ENCODE peak calls at places on chromosome 15, in ten cellular contexts. One of them, this sample, is unnamed.

GRCh38 chr15:78830514-78831228 is 19.4 kb upstream of the ADAMTS7 start:
- DNase-seq in OCI-LY7: peak; percentile 25
- DNase-seq in H9: peak; percentile 63
- DNase-seq in Peyer's patch: no peak
- DNase-seq in AG04450: no peak
- DNase-seq in uterus: no peak
- DNase-seq in keratinocyte: no peak
- DNase-seq in heart right ventricle: no peak
- DNase-seq in tibial artery: no peak
- DNase-seq in body of pancreas: no peak
- DNase-seq in this sample: no peak

GRCh38 chr15:50576156-50576555 is 29.7 kb upstream of the USP50 start:
- DNase-seq in OCI-LY7: no peak
- DNase-seq in H9: no peak
- DNase-seq in Peyer's patch: no peak
- DNase-seq in AG04450: no peak
- DNase-seq in uterus: no peak
- DNase-seq in keratinocyte: no peak
- DNase-seq in heart right ventricle: no peak
- DNase-seq in tibial artery: no peak
- DNase-seq in body of pancreas: no peak
- DNase-seq in this sample: no peak

GRCh38 chr15:52247032-52247431 is 48.6 kb downstream of the MYO5C start:
- DNase-seq in OCI-LY7: no peak
- DNase-seq in H9: no peak
- DNase-seq in Peyer's patch: no peak
- DNase-seq in AG04450: peak; percentile 24
- DNase-seq in uterus: no peak
- DNase-seq in keratinocyte: no peak
- DNase-seq in heart right ventricle: no peak
- DNase-seq in tibial artery: no peak
- DNase-seq in body of pancreas: no peak
- DNase-seq in this sample: no peak

GRCh38 chr15:75170711-75171341 is 30.9 kb upstream of the C15orf39 start:
- DNase-seq in OCI-LY7: no peak
- DNase-seq in H9: no peak
- DNase-seq in Peyer's patch: peak; percentile 39
- DNase-seq in AG04450: no peak
- DNase-seq in uterus: no peak
- DNase-seq in keratinocyte: no peak
- DNase-seq in heart right ventricle: peak; percentile 53
- DNase-seq in tibial artery: no peak
- DNase-seq in body of pancreas: peak; percentile 50
- DNase-seq in this sample: peak; percentile 54

GRCh38 chr15:39153718-39154117 is 427.2 kb upstream of the THBS1 start:
- DNase-seq in OCI-LY7: no peak
- DNase-seq in H9: no peak
- DNase-seq in Peyer's patch: peak; percentile 62
- DNase-seq in AG04450: no peak
- DNase-seq in uterus: no peak
- DNase-seq in keratinocyte: no peak
- DNase-seq in heart right ventricle: no peak
- DNase-seq in tibial artery: no peak
- DNase-seq in body of pancreas: no peak
- DNase-seq in this sample: no peak

GRCh38 chr15:89167267-89168176 is 53.9 kb downstream of the RLBP1 start:
- DNase-seq in OCI-LY7: no peak
- DNase-seq in H9: no peak
- DNase-seq in Peyer's patch: no peak
- DNase-seq in AG04450: no peak
- DNase-seq in uterus: no peak
- DNase-seq in keratinocyte: peak; percentile 65
- DNase-seq in heart right ventricle: no peak
- DNase-seq in tibial artery: peak; percentile 78
- DNase-seq in body of pancreas: peak; percentile 69
- DNase-seq in this sample: peak; percentile 81

GRCh38 chr15:69032006-69032405 is 17.5 kb downstream of the NOX5 start:
- DNase-seq in OCI-LY7: no peak
- DNase-seq in H9: no peak
- DNase-seq in Peyer's patch: no peak
- DNase-seq in AG04450: no peak
- DNase-seq in uterus: no peak
- DNase-seq in keratinocyte: no peak
- DNase-seq in heart right ventricle: no peak
- DNase-seq in tibial artery: no peak
- DNase-seq in body of pancreas: no peak
- DNase-seq in this sample: no peak

GRCh38 chr15:78209646-78210348 is 24.6 kb downstream of the ACSBG1 start:
- DNase-seq in OCI-LY7: no peak
- DNase-seq in H9: no peak
- DNase-seq in Peyer's patch: peak; percentile 56
- DNase-seq in AG04450: no peak
- DNase-seq in uterus: no peak
- DNase-seq in keratinocyte: no peak
- DNase-seq in heart right ventricle: no peak
- DNase-seq in tibial artery: no peak
- DNase-seq in body of pancreas: peak; percentile 84
- DNase-seq in this sample: no peak

GRCh38 chr15:65618575-65619109 is 3.1 kb upstream of the SLC24A1 start:
- DNase-seq in OCI-LY7: no peak
- DNase-seq in H9: no peak
- DNase-seq in Peyer's patch: no peak
- DNase-seq in AG04450: no peak
- DNase-seq in uterus: no peak
- DNase-seq in keratinocyte: no peak
- DNase-seq in heart right ventricle: no peak
- DNase-seq in tibial artery: no peak
- DNase-seq in body of pancreas: no peak
- DNase-seq in this sample: no peak

GRCh38 chr15:79466488-79466887 is 34.4 kb downstream of the MINAR1 start:
- DNase-seq in OCI-LY7: no peak
- DNase-seq in H9: no peak
- DNase-seq in Peyer's patch: no peak
- DNase-seq in AG04450: no peak
- DNase-seq in uterus: no peak
- DNase-seq in keratinocyte: no peak
- DNase-seq in heart right ventricle: no peak
- DNase-seq in tibial artery: no peak
- DNase-seq in body of pancreas: no peak
- DNase-seq in this sample: no peak

GRCh38 chr15:92683511-92683834 is 27.9 kb upstream of the FAM174B start:
- DNase-seq in OCI-LY7: no peak
- DNase-seq in H9: peak; percentile 88
- DNase-seq in Peyer's patch: peak; percentile 52
- DNase-seq in AG04450: no peak
- DNase-seq in uterus: peak; percentile 40
- DNase-seq in keratinocyte: no peak
- DNase-seq in heart right ventricle: peak; percentile 46
- DNase-seq in tibial artery: no peak
- DNase-seq in body of pancreas: peak; percentile 76
- DNase-seq in this sample: no peak
- TF ChIP-seq CTCF in OCI-LY7: peak; percentile 13
- TF ChIP-seq CTCF in H9: peak; percentile 95
- TF ChIP-seq CTCF in Peyer's patch: peak; percentile 52
- TF ChIP-seq CTCF in AG04450: peak; percentile 30
- TF ChIP-seq CTCF in uterus: peak; percentile 48
- TF ChIP-seq CTCF in keratinocyte: no peak
- TF ChIP-seq CTCF in heart right ventricle: peak; percentile 73
- TF ChIP-seq CTCF in tibial artery: peak; percentile 43
- TF ChIP-seq CTCF in body of pancreas: peak; percentile 60
- TF ChIP-seq CTCF in this sample: no peak

DNA sequence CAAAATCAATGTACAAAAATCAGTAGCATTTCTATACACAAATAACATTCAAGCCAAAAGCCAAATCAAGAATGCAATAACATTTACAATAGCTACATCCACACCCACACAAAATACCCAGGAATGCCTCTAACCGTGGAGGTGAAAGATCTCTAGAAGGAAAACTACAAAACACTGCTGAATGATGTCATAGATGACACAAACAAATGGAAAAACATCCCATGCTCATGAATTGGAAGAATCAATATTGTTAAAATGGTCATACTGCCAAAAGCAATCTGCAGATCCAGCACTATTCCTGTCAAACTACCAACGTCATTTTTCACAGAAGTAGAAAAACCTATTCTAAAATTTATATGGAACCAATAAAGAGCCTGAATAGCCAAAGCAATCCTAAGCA is 143.7 kb downstream of the SLCO3A1 start:
- DNase-seq in OCI-LY7: no peak
- DNase-seq in H9: no peak
- DNase-seq in Peyer's patch: no peak
- DNase-seq in AG04450: no peak
- DNase-seq in uterus: no peak
- DNase-seq in keratinocyte: no peak
- DNase-seq in heart right ventricle: no peak
- DNase-seq in tibial artery: no peak
- DNase-seq in body of pancreas: no peak
- DNase-seq in this sample: no peak
- H3K27ac ChIP-seq in OCI-LY7: no peak overlapping the region
- H3K27ac ChIP-seq in H9: no peak overlapping the region
- H3K27ac ChIP-seq in Peyer's patch: no peak overlapping the region
- H3K27ac ChIP-seq in AG04450: no peak overlapping the region
- H3K27ac ChIP-seq in uterus: no peak overlapping the region
- H3K27ac ChIP-seq in keratinocyte: no peak overlapping the region
- H3K27ac ChIP-seq in heart right ventricle: no peak overlapping the region
- H3K27ac ChIP-seq in tibial artery: no peak overlapping the region
- H3K27ac ChIP-seq in body of pancreas: no peak overlapping the region
- H3K27ac ChIP-seq in this sample: no peak overlapping the region

DNA sequence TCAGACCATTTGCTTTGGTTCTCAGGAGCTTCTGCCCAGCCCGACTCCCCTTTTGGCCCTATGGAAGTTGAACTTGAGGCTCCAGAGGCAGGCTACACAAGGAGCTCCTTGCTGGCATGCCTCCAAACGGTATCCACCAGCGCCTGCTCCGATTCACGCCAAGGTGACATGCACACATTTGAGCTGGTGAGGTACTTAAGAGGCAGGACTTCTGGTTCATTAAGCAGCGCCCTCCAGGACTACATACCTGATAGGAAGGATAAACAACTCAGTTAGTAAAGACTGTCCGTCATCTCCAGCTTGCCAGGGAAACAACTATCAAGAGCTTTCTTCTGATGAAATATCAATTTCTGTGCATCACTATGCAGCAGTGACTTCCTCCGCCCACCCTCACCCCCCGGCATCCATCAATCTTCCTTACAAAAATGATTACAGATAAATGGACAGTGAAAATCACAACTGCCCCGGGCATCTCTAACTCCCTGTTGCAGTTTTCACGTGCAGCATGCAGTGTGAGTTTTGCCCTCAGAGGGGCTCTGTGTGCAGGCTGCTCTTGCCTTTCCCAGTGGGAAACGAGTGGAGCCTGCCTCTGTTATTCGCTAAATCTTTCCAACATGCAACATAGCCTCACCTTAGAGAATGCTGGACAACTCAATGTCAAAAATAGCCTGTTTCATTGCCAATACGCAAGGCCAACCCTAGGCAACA is 122.9 kb downstream of the ARRDC4 start:
- DNase-seq in OCI-LY7: no peak
- DNase-seq in H9: no peak
- DNase-seq in Peyer's patch: no peak
- DNase-seq in AG04450: no peak
- DNase-seq in uterus: no peak
- DNase-seq in keratinocyte: no peak
- DNase-seq in heart right ventricle: no peak
- DNase-seq in tibial artery: no peak
- DNase-seq in body of pancreas: peak; percentile 22
- DNase-seq in this sample: no peak
- TF ChIP-seq CTCF in OCI-LY7: no peak
- TF ChIP-seq CTCF in H9: no peak
- TF ChIP-seq CTCF in Peyer's patch: no peak
- TF ChIP-seq CTCF in AG04450: no peak
- TF ChIP-seq CTCF in uterus: no peak
- TF ChIP-seq CTCF in keratinocyte: no peak
- TF ChIP-seq CTCF in heart right ventricle: no peak
- TF ChIP-seq CTCF in tibial artery: no peak
- TF ChIP-seq CTCF in body of pancreas: no peak
- TF ChIP-seq CTCF in this sample: no peak

GRCh38 chr15:57387011-57387410 is 10.7 kb downstream of the CGNL1 start:
- DNase-seq in OCI-LY7: no peak
- DNase-seq in H9: no peak
- DNase-seq in Peyer's patch: no peak
- DNase-seq in AG04450: no peak
- DNase-seq in uterus: no peak
- DNase-seq in keratinocyte: no peak
- DNase-seq in heart right ventricle: no peak
- DNase-seq in tibial artery: no peak
- DNase-seq in body of pancreas: no peak
- DNase-seq in this sample: no peak
- H3K27ac ChIP-seq in OCI-LY7: no peak overlapping the region
- H3K27ac ChIP-seq in H9: peak overlapping the region; percentile 3
- H3K27ac ChIP-seq in Peyer's patch: no peak overlapping the region
- H3K27ac ChIP-seq in AG04450: no peak overlapping the region
- H3K27ac ChIP-seq in uterus: peak overlapping the region; percentile 76
- H3K27ac ChIP-seq in keratinocyte: no peak overlapping the region
- H3K27ac ChIP-seq in heart right ventricle: no peak overlapping the region
- H3K27ac ChIP-seq in tibial artery: no peak overlapping the region
- H3K27ac ChIP-seq in body of pancreas: no peak overlapping the region
- H3K27ac ChIP-seq in this sample: no peak overlapping the region

GRCh38 chr15:42693496-42693895 is 43.4 kb downstream of the CDAN1 start:
- DNase-seq in OCI-LY7: no peak
- DNase-seq in H9: no peak
- DNase-seq in Peyer's patch: no peak
- DNase-seq in AG04450: no peak
- DNase-seq in uterus: no peak
- DNase-seq in keratinocyte: no peak
- DNase-seq in heart right ventricle: no peak
- DNase-seq in tibial artery: no peak
- DNase-seq in body of pancreas: no peak
- DNase-seq in this sample: no peak

GRCh38 chr15:42693942-42694341 is 43.0 kb downstream of the CDAN1 start:
- DNase-seq in OCI-LY7: no peak
- DNase-seq in H9: no peak
- DNase-seq in Peyer's patch: no peak
- DNase-seq in AG04450: no peak
- DNase-seq in uterus: no peak
- DNase-seq in keratinocyte: no peak
- DNase-seq in heart right ventricle: no peak
- DNase-seq in tibial artery: no peak
- DNase-seq in body of pancreas: no peak
- DNase-seq in this sample: no peak

GRCh38 chr15:42692997-42693396 is 43.9 kb downstream of the CDAN1 start:
- DNase-seq in OCI-LY7: no peak
- DNase-seq in H9: no peak
- DNase-seq in Peyer's patch: no peak
- DNase-seq in AG04450: no peak
- DNase-seq in uterus: no peak
- DNase-seq in keratinocyte: no peak
- DNase-seq in heart right ventricle: no peak
- DNase-seq in tibial artery: no peak
- DNase-seq in body of pancreas: no peak
- DNase-seq in this sample: no peak

GRCh38 chr15:42695527-42696071 is 41.3 kb downstream of the CDAN1 start:
- DNase-seq in OCI-LY7: no peak
- DNase-seq in H9: no peak
- DNase-seq in Peyer's patch: no peak
- DNase-seq in AG04450: no peak
- DNase-seq in uterus: no peak
- DNase-seq in keratinocyte: no peak
- DNase-seq in heart right ventricle: peak; percentile 15
- DNase-seq in tibial artery: peak; percentile 71
- DNase-seq in body of pancreas: no peak
- DNase-seq in this sample: no peak

GRCh38 chr15:42694398-42694797 is 42.5 kb downstream of the CDAN1 start:
- DNase-seq in OCI-LY7: no peak
- DNase-seq in H9: no peak
- DNase-seq in Peyer's patch: no peak
- DNase-seq in AG04450: no peak
- DNase-seq in uterus: no peak
- DNase-seq in keratinocyte: no peak
- DNase-seq in heart right ventricle: no peak
- DNase-seq in tibial artery: no peak
- DNase-seq in body of pancreas: no peak
- DNase-seq in this sample: no peak
- TF ChIP-seq CTCF in OCI-LY7: no peak
- TF ChIP-seq CTCF in H9: no peak
- TF ChIP-seq CTCF in Peyer's patch: no peak
- TF ChIP-seq CTCF in AG04450: no peak
- TF ChIP-seq CTCF in uterus: no peak
- TF ChIP-seq CTCF in keratinocyte: no peak
- TF ChIP-seq CTCF in heart right ventricle: no peak
- TF ChIP-seq CTCF in tibial artery: no peak
- TF ChIP-seq CTCF in body of pancreas: no peak
- TF ChIP-seq CTCF in this sample: no peak